ENCODE peak calls at places on chromosome 7, in six cellular contexts. D is LoVo; N is iPS-NIHi11; G is stimulated activated CD4-positive, alpha-beta T cell treated with anti-CD3 and anti-CD28 coated beads, Interleukin-12 subunit alpha, Interleukin-12 subunit beta, amount 100 ng/mL, for 4 hours; B is GM12865; K is SJSA1. Q is an unnamed sample.

GRCh38 chr7:5704534-5704922 is 76.9 kb downstream of the RNF216 start:
- DNase-seq in K (peak; percentile 71), N (peak; percentile 75), G (peak; percentile 68), B (peak; percentile 86), D (peak; percentile 58), Q (peak; percentile 86)

GRCh38 chr7:4803397-4804241 is 28.2 kb downstream of the AP5Z1 start:
- DNase-seq in N (peak; percentile 61), K (no peak), B (no peak), D (no peak), G (no peak), Q (no peak)

GRCh38 chr7:25124485-25125136 is 449 bp downstream of the CYCS start:
- DNase-seq in G (peak; percentile 13), K (no peak), B (peak; percentile 37), N (no peak), D (peak; percentile 28), Q (peak; percentile 46)

GRCh38 chr7:29277436-29278215 is 83.1 kb downstream of the CHN2 start:
- DNase-seq in K (no peak), B (no peak), G (no peak), D (no peak), N (no peak), Q (no peak)

GRCh38 chr7:78175330-78175729 is 376.8 kb downstream of the PHTF2 start:
- DNase-seq in G (no peak), N (no peak), D (no peak), K (no peak), B (no peak), Q (no peak)

GRCh38 chr7:24755541-24756416 is 1.5 kb downstream of the GSDME start:
- DNase-seq in N (no peak), K (no peak), G (no peak), D (no peak), B (peak; percentile 88), Q (peak; percentile 75)

GRCh38 chr7:117208257-117208656 is 114.6 kb downstream of the WNT2 start:
- DNase-seq in G (no peak), B (no peak), N (no peak), K (no peak), D (no peak), Q (no peak)

GRCh38 chr7:68245688-68246087 is 1249.1 kb downstream of the TYW1 start:
- DNase-seq in B (no peak), D (no peak), K (no peak), N (peak; percentile 34), G (no peak), Q (no peak)

GRCh38 chr7:47591655-47592572 is 10.0 kb upstream of the TNS3 start:
- DNase-seq in G (no peak), B (no peak), K (peak; percentile 81), N (no peak), D (no peak), Q (no peak)

GRCh38 chr7:129438839-129439640 is 4.8 kb downstream of the STRIP2 start:
- DNase-seq in N (no peak), D (peak; percentile 71), K (no peak), G (peak; percentile 51), B (no peak), Q (peak; percentile 76)

GRCh38 chr7:36523371-36523953 is 133.8 kb downstream of the ANLN start:
- DNase-seq in K (no peak), B (no peak), G (no peak), D (no peak), N (no peak), Q (no peak)

GRCh38 chr7:156578578-156578940 is 62.0 kb upstream of the RNF32 start:
- DNase-seq in B (no peak), K (no peak), N (peak; percentile 49), G (no peak), D (no peak), Q (no peak)

GRCh38 chr7:30799206-30799975 is 28.2 kb downstream of the MINDY4 start:
- DNase-seq in G (no peak), B (peak; percentile 90), N (no peak), K (peak; percentile 76), D (peak; percentile 27), Q (peak; percentile 90)

GRCh38 chr7:88224596-88225275 is 4.9 kb upstream of the SRI start:
- DNase-seq in G (no peak), D (peak; percentile 57), B (no peak), N (no peak), K (no peak), Q (peak; percentile 65)

GRCh38 chr7:19508821-19509220 is 200.0 kb downstream of the POLR1F start:
- DNase-seq in D (no peak), K (no peak), G (no peak), N (no peak), B (no peak), Q (no peak)

GRCh38 chr7:108140674-108141073 is 10.5 kb upstream of the LAMB4 start:
- DNase-seq in N (no peak), G (no peak), K (no peak), B (no peak), D (no peak), Q (no peak)

GRCh38 chr7:44323381-44324203 is 1.8 kb downstream of the CAMK2B start:
- DNase-seq in K (peak; percentile 38), G (no peak), B (no peak), D (no peak), N (no peak), Q (peak; percentile 53)

GRCh38 chr7:74051629-74052410 is 23.8 kb downstream of the ELN start:
- DNase-seq in G (no peak), D (peak; percentile 32), B (peak; percentile 51), K (peak; percentile 68), N (peak; percentile 74), Q (peak; percentile 67)

GRCh38 chr7:26648429-26649015 is 215.9 kb downstream of the SKAP2 start:
- DNase-seq in G (no peak), D (no peak), B (no peak), K (no peak), N (no peak), Q (no peak)

GRCh38 chr7:36305226-36305625 is 84.4 kb upstream of the ANLN start:
- DNase-seq in D (no peak), G (no peak), B (no peak), K (peak; percentile 26), N (no peak), Q (no peak)

GRCh38 chr7:39605087-39605486 is 18.3 kb upstream of the RALA start:
- DNase-seq in D (peak; percentile 80), N (no peak), K (no peak), B (no peak), G (no peak), Q (no peak)

GRCh38 chr7:135557455-135558336 is at the start of gene NUP205:
- DNase-seq in N (peak; percentile 76), D (peak; percentile 88), K (peak; percentile 75), G (peak; percentile 66), B (peak; percentile 88), Q (peak; percentile 88)

GRCh38 chr7:7972128-7972527 is 3.5 kb downstream of the GLCCI1 start:
- DNase-seq in K (no peak), D (no peak), G (no peak), B (peak; percentile 48), N (no peak), Q (peak; percentile 20)

Q was measured in NB4.